ENCODE peak calls at places on chromosomes 5 and 9, in ten cellular contexts. E, V, P, R, J, H, F, Y, I and U are unnamed samples.

GRCh38 chr5:111143910-111144309 is 51.8 kb downstream of the WDR36 start:
- DNase-seq in E (no peak), V (no peak), P (peak; percentile 66), R (peak; percentile 4), J (no peak), H (no peak), F (no peak), Y (no peak), I (peak; percentile 92), U (peak; percentile 91)

GRCh38 chr5:35324201-35324600 is 93.9 kb upstream of the PRLR start:
- DNase-seq in E (no peak), V (no peak), P (no peak), R (no peak), J (no peak), H (no peak), F (no peak), Y (no peak), I (no peak), U (no peak)

GRCh38 chr9:98706651-98707103 is 2.1 kb downstream of the GABBR2 start:
- DNase-seq in E (no peak), V (no peak), P (no peak), R (no peak), J (no peak), H (no peak), F (no peak), Y (no peak), I (peak; percentile 31), U (no peak)

GRCh38 chr9:99169086-99169485 is 52.7 kb downstream of the ALG2 start:
- DNase-seq in E (no peak), V (no peak), P (no peak), R (no peak), J (no peak), H (no peak), F (no peak), Y (peak; percentile 21), I (no peak), U (no peak)

GRCh38 chr5:133147411-133147810 is 95.6 kb downstream of the HSPA4 start:
- DNase-seq in E (no peak), V (no peak), P (peak; percentile 32), R (no peak), J (no peak), H (no peak), F (peak; percentile 26), Y (no peak), I (no peak), U (no peak)

GRCh38 chr9:120710110-120710981 is 3.9 kb downstream of the MEGF9 start:
- DNase-seq in E (peak; percentile 67), V (no peak), P (no peak), R (peak; percentile 42), J (no peak), H (no peak), F (no peak), Y (peak; percentile 24), I (peak; percentile 66), U (peak; percentile 73)

GRCh38 chr5:68433921-68434879 is 218.6 kb downstream of the PIK3R1 start:
- DNase-seq in E (peak; percentile 91), V (peak; percentile 66), P (peak; percentile 84), R (peak; percentile 56), J (peak; percentile 95), H (peak; percentile 93), F (no peak), Y (peak; percentile 93), I (peak; percentile 96), U (peak; percentile 100)

GRCh38 chr9:27483576-27483975 is 40.5 kb upstream of the IFNK start:
- DNase-seq in E (no peak), V (no peak), P (no peak), R (no peak), J (no peak), H (no peak), F (no peak), Y (no peak), I (no peak), U (no peak)

GRCh38 chr9:127987103-127987614 is 6.4 kb upstream of the EEIG1 start:
- DNase-seq in E (no peak), V (no peak), P (peak; percentile 62), R (no peak), J (peak; percentile 18), H (no peak), F (no peak), Y (no peak), I (peak; percentile 64), U (peak; percentile 63)

GRCh38 chr5:87872986-87873385 is 395.7 kb downstream of the TMEM161B start:
- DNase-seq in E (no peak), V (no peak), P (no peak), R (no peak), J (no peak), H (no peak), F (no peak), Y (peak; percentile 39), I (no peak), U (no peak)

GRCh38 chr5:109455598-109456096 is 45.9 kb upstream of the PJA2 start:
- DNase-seq in E (peak; percentile 37), V (no peak), P (no peak), R (no peak), J (peak; percentile 83), H (no peak), F (no peak), Y (peak; percentile 36), I (peak; percentile 86), U (peak; percentile 100)